ENCODE peak calls at places on chromosomes 11 and 22, in seven cellular contexts. One of them, this sample, is unnamed.
A peak's percentile ranks its signal among the peaks of the same experiment; 100 is the strongest.

GRCh38 chr11:6022954-6023353 is 7.6 kb downstream of the OR56A1 start:
- DNase-seq in colonic mucosa: no peak
- DNase-seq in esophagus squamous epithelium: no peak
- DNase-seq in heart left ventricle: no peak
- DNase-seq in mesenchymal stem cell: peak; percentile 41
- DNase-seq in tibial nerve: no peak
- DNase-seq in thyroid gland: no peak
- DNase-seq in this sample: no peak

GRCh38 chr11:35721576-35722341 is 59.2 kb downstream of the TRIM44 start:
- DNase-seq in colonic mucosa: no peak
- DNase-seq in esophagus squamous epithelium: no peak
- DNase-seq in heart left ventricle: no peak
- DNase-seq in mesenchymal stem cell: no peak
- DNase-seq in tibial nerve: no peak
- DNase-seq in thyroid gland: no peak
- DNase-seq in this sample: no peak

GRCh38 chr11:127182586-127183203 is 182.1 kb upstream of the KIRREL3 start:
- DNase-seq in colonic mucosa: no peak
- DNase-seq in esophagus squamous epithelium: no peak
- DNase-seq in heart left ventricle: no peak
- DNase-seq in mesenchymal stem cell: no peak
- DNase-seq in tibial nerve: no peak
- DNase-seq in thyroid gland: no peak
- DNase-seq in this sample: peak; percentile 30

GRCh38 chr22:49010086-49010863 is 817.4 kb downstream of the BRD1 start:
- DNase-seq in colonic mucosa: peak; percentile 6
- DNase-seq in esophagus squamous epithelium: no peak
- DNase-seq in heart left ventricle: no peak
- DNase-seq in mesenchymal stem cell: no peak
- DNase-seq in tibial nerve: no peak
- DNase-seq in thyroid gland: no peak
- DNase-seq in this sample: no peak

GRCh38 chr11:72773291-72773690 is 20.6 kb downstream of the STARD10 start:
- DNase-seq in colonic mucosa: no peak
- DNase-seq in esophagus squamous epithelium: no peak
- DNase-seq in heart left ventricle: peak; percentile 57
- DNase-seq in mesenchymal stem cell: peak; percentile 92
- DNase-seq in tibial nerve: no peak
- DNase-seq in thyroid gland: no peak
- DNase-seq in this sample: peak; percentile 89

GRCh38 chr11:14424096-14424495 is 65.1 kb upstream of the RRAS2 start:
- DNase-seq in colonic mucosa: no peak
- DNase-seq in esophagus squamous epithelium: no peak
- DNase-seq in heart left ventricle: no peak
- DNase-seq in mesenchymal stem cell: peak; percentile 80
- DNase-seq in tibial nerve: no peak
- DNase-seq in thyroid gland: no peak
- DNase-seq in this sample: no peak

GRCh38 chr22:38327805-38328204 is 10.6 kb upstream of the CSNK1E start:
- DNase-seq in colonic mucosa: no peak
- DNase-seq in esophagus squamous epithelium: no peak
- DNase-seq in heart left ventricle: no peak
- DNase-seq in mesenchymal stem cell: peak; percentile 61
- DNase-seq in tibial nerve: no peak
- DNase-seq in thyroid gland: no peak
- DNase-seq in this sample: no peak

GRCh38 chr11:84947970-84948600 is 679.1 kb downstream of the DLG2 start:
- DNase-seq in colonic mucosa: no peak
- DNase-seq in esophagus squamous epithelium: no peak
- DNase-seq in heart left ventricle: no peak
- DNase-seq in mesenchymal stem cell: no peak
- DNase-seq in tibial nerve: no peak
- DNase-seq in thyroid gland: peak; percentile 3
- DNase-seq in this sample: no peak

GRCh38 chr11:76030973-76031590 is 175.2 kb downstream of the WNT11 start:
- DNase-seq in colonic mucosa: no peak
- DNase-seq in esophagus squamous epithelium: no peak
- DNase-seq in heart left ventricle: no peak
- DNase-seq in mesenchymal stem cell: no peak
- DNase-seq in tibial nerve: no peak
- DNase-seq in thyroid gland: no peak
- DNase-seq in this sample: peak; percentile 26

GRCh38 chr11:103532133-103532788 is 423.0 kb downstream of the DYNC2H1 start:
- DNase-seq in colonic mucosa: no peak
- DNase-seq in esophagus squamous epithelium: no peak
- DNase-seq in heart left ventricle: no peak
- DNase-seq in mesenchymal stem cell: peak; percentile 54
- DNase-seq in tibial nerve: no peak
- DNase-seq in thyroid gland: no peak
- DNase-seq in this sample: no peak

GRCh38 chr11:107413352-107413751 is 44.3 kb downstream of the CWF19L2 start:
- DNase-seq in colonic mucosa: no peak
- DNase-seq in esophagus squamous epithelium: no peak
- DNase-seq in heart left ventricle: no peak
- DNase-seq in mesenchymal stem cell: no peak
- DNase-seq in tibial nerve: no peak
- DNase-seq in thyroid gland: no peak
- DNase-seq in this sample: no peak

GRCh38 chr11:16942917-16943316 is 71.3 kb downstream of the PLEKHA7 start:
- DNase-seq in colonic mucosa: no peak
- DNase-seq in esophagus squamous epithelium: no peak
- DNase-seq in heart left ventricle: no peak
- DNase-seq in mesenchymal stem cell: no peak
- DNase-seq in tibial nerve: no peak
- DNase-seq in thyroid gland: no peak
- DNase-seq in this sample: no peak

GRCh38 chr22:27331526-27332281 is 469.9 kb downstream of the MN1 start:
- DNase-seq in colonic mucosa: no peak
- DNase-seq in esophagus squamous epithelium: no peak
- DNase-seq in heart left ventricle: peak; percentile 25
- DNase-seq in mesenchymal stem cell: peak; percentile 84
- DNase-seq in tibial nerve: no peak
- DNase-seq in thyroid gland: peak; percentile 53
- DNase-seq in this sample: peak; percentile 17

GRCh38 chr11:107704432-107704831 is 7.4 kb downstream of the SLN start:
- DNase-seq in colonic mucosa: no peak
- DNase-seq in esophagus squamous epithelium: no peak
- DNase-seq in heart left ventricle: no peak
- DNase-seq in mesenchymal stem cell: peak; percentile 71
- DNase-seq in tibial nerve: no peak
- DNase-seq in thyroid gland: no peak
- DNase-seq in this sample: no peak

GRCh38 chr22:28094831-28095230 is 175.8 kb upstream of the PITPNB start:
- DNase-seq in colonic mucosa: no peak
- DNase-seq in esophagus squamous epithelium: no peak
- DNase-seq in heart left ventricle: no peak
- DNase-seq in mesenchymal stem cell: no peak
- DNase-seq in tibial nerve: no peak
- DNase-seq in thyroid gland: no peak
- DNase-seq in this sample: peak; percentile 83

GRCh38 chr22:44109417-44109816 is 71.3 kb upstream of the PARVG start:
- DNase-seq in colonic mucosa: no peak
- DNase-seq in esophagus squamous epithelium: no peak
- DNase-seq in heart left ventricle: no peak
- DNase-seq in mesenchymal stem cell: no peak
- DNase-seq in tibial nerve: no peak
- DNase-seq in thyroid gland: no peak
- DNase-seq in this sample: no peak

GRCh38 chr11:62443390-62444201 is 24.8 kb downstream of the SCGB1A1 start:
- DNase-seq in colonic mucosa: no peak
- DNase-seq in esophagus squamous epithelium: no peak
- DNase-seq in heart left ventricle: peak; percentile 36
- DNase-seq in mesenchymal stem cell: no peak
- DNase-seq in tibial nerve: peak; percentile 35
- DNase-seq in thyroid gland: peak; percentile 44
- DNase-seq in this sample: no peak

GRCh38 chr22:39463931-39464390 is 7.1 kb downstream of the MGAT3 start:
- DNase-seq in colonic mucosa: no peak
- DNase-seq in esophagus squamous epithelium: no peak
- DNase-seq in heart left ventricle: peak; percentile 46
- DNase-seq in mesenchymal stem cell: no peak
- DNase-seq in tibial nerve: no peak
- DNase-seq in thyroid gland: peak; percentile 97
- DNase-seq in this sample: no peak

GRCh38 chr11:6437993-6438392 is 2.8 kb downstream of the HPX start:
- DNase-seq in colonic mucosa: no peak
- DNase-seq in esophagus squamous epithelium: no peak
- DNase-seq in heart left ventricle: no peak
- DNase-seq in mesenchymal stem cell: no peak
- DNase-seq in tibial nerve: no peak
- DNase-seq in thyroid gland: no peak
- DNase-seq in this sample: no peak

GRCh38 chr11:95659088-95659487 is 130.5 kb downstream of the FAM76B start:
- DNase-seq in colonic mucosa: no peak
- DNase-seq in esophagus squamous epithelium: no peak
- DNase-seq in heart left ventricle: no peak
- DNase-seq in mesenchymal stem cell: peak; percentile 69
- DNase-seq in tibial nerve: no peak
- DNase-seq in thyroid gland: no peak
- DNase-seq in this sample: no peak

GRCh38 chr11:128291835-128292234 is 295.5 kb downstream of the ETS1 start:
- DNase-seq in colonic mucosa: peak; percentile 61
- DNase-seq in esophagus squamous epithelium: no peak
- DNase-seq in heart left ventricle: no peak
- DNase-seq in mesenchymal stem cell: no peak
- DNase-seq in tibial nerve: no peak
- DNase-seq in thyroid gland: no peak
- DNase-seq in this sample: no peak

GRCh38 chr22:29348956-29349355 is 33.5 kb upstream of the RASL10A start:
- DNase-seq in colonic mucosa: no peak
- DNase-seq in esophagus squamous epithelium: no peak
- DNase-seq in heart left ventricle: no peak
- DNase-seq in mesenchymal stem cell: no peak
- DNase-seq in tibial nerve: no peak
- DNase-seq in thyroid gland: no peak
- DNase-seq in this sample: peak; percentile 17

GRCh38 chr22:36536717-36537116 is 7.8 kb upstream of the EIF3D start:
- DNase-seq in colonic mucosa: no peak
- DNase-seq in esophagus squamous epithelium: no peak
- DNase-seq in heart left ventricle: no peak
- DNase-seq in mesenchymal stem cell: no peak
- DNase-seq in tibial nerve: no peak
- DNase-seq in thyroid gland: peak; percentile 49
- DNase-seq in this sample: peak; percentile 83

GRCh38 chr22:17633998-17634323 is 4.6 kb upstream of the BCL2L13 start:
- DNase-seq in colonic mucosa: no peak
- DNase-seq in esophagus squamous epithelium: no peak
- DNase-seq in heart left ventricle: no peak
- DNase-seq in mesenchymal stem cell: no peak
- DNase-seq in tibial nerve: no peak
- DNase-seq in thyroid gland: no peak
- DNase-seq in this sample: no peak
- H3K4me1 ChIP-seq in colonic mucosa: no peaks in the 10 kb centered on the region
- H3K4me1 ChIP-seq in esophagus squamous epithelium: peaks cover 6% of the 10 kb centered on the region
- H3K4me1 ChIP-seq in heart left ventricle: no peaks in the 10 kb centered on the region
- H3K4me1 ChIP-seq in mesenchymal stem cell: peaks cover 4% of the 10 kb centered on the region
- H3K4me1 ChIP-seq in tibial nerve: no peaks in the 10 kb centered on the region
- H3K4me1 ChIP-seq in thyroid gland: peaks cover 10% of the 10 kb centered on the region
- H3K4me1 ChIP-seq in this sample: peaks cover 11% of the 10 kb centered on the region

DNA sequence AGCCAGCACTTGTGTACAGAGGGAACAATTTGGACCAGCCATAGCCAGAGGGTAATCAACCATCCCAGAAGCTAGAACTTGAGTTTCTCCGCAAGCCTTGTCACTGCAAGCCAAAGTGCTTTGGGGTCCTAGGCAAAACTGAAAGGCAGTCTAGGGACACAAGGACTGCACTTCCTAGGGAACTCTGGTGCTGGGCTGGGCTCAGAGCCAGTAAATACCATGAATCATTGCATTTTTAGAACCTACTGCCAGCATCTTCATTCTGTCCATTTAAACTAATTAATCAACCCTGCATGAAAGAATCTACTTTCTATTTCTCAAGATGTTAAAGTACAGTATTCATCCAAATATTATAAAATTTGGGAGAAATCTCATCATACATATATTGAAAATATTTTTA is 20.0 kb downstream of the PATE3 start:
- DNase-seq in colonic mucosa: no peak
- DNase-seq in esophagus squamous epithelium: no peak
- DNase-seq in heart left ventricle: no peak
- DNase-seq in mesenchymal stem cell: no peak
- DNase-seq in tibial nerve: no peak
- DNase-seq in thyroid gland: no peak
- DNase-seq in this sample: no peak
- H3K9me3 ChIP-seq in colonic mucosa: no peaks in the 10 kb centered on the region
- H3K9me3 ChIP-seq in esophagus squamous epithelium: no peaks in the 10 kb centered on the region
- H3K9me3 ChIP-seq in heart left ventricle: peaks cover under 1% of the 10 kb centered on the region
- H3K9me3 ChIP-seq in mesenchymal stem cell: peaks cover 32% of the 10 kb centered on the region
- H3K9me3 ChIP-seq in tibial nerve: peaks cover 4% of the 10 kb centered on the region
- H3K9me3 ChIP-seq in thyroid gland: no peaks in the 10 kb centered on the region
- H3K9me3 ChIP-seq in this sample: no peaks in the 10 kb centered on the region

GRCh38 chr11:8099291-8099899 is 18.4 kb downstream of the TUB start:
- DNase-seq in colonic mucosa: peak; percentile 84
- DNase-seq in esophagus squamous epithelium: no peak
- DNase-seq in heart left ventricle: peak; percentile 73
- DNase-seq in mesenchymal stem cell: peak; percentile 81
- DNase-seq in tibial nerve: peak; percentile 78
- DNase-seq in thyroid gland: peak; percentile 86
- DNase-seq in this sample: peak; percentile 84

GRCh38 chr11:8097926-8098325 is 16.9 kb downstream of the TUB start:
- DNase-seq in colonic mucosa: peak; percentile 15
- DNase-seq in esophagus squamous epithelium: no peak
- DNase-seq in heart left ventricle: no peak
- DNase-seq in mesenchymal stem cell: no peak
- DNase-seq in tibial nerve: no peak
- DNase-seq in thyroid gland: no peak
- DNase-seq in this sample: no peak

GRCh38 chr11:8100151-8100550 is 19.1 kb downstream of the TUB start:
- DNase-seq in colonic mucosa: no peak
- DNase-seq in esophagus squamous epithelium: no peak
- DNase-seq in heart left ventricle: no peak
- DNase-seq in mesenchymal stem cell: no peak
- DNase-seq in tibial nerve: no peak
- DNase-seq in thyroid gland: no peak
- DNase-seq in this sample: no peak

GRCh38 chr11:8098361-8098760 is 17.4 kb downstream of the TUB start:
- DNase-seq in colonic mucosa: no peak
- DNase-seq in esophagus squamous epithelium: no peak
- DNase-seq in heart left ventricle: no peak
- DNase-seq in mesenchymal stem cell: no peak
- DNase-seq in tibial nerve: no peak
- DNase-seq in thyroid gland: no peak
- DNase-seq in this sample: no peak

DNA sequence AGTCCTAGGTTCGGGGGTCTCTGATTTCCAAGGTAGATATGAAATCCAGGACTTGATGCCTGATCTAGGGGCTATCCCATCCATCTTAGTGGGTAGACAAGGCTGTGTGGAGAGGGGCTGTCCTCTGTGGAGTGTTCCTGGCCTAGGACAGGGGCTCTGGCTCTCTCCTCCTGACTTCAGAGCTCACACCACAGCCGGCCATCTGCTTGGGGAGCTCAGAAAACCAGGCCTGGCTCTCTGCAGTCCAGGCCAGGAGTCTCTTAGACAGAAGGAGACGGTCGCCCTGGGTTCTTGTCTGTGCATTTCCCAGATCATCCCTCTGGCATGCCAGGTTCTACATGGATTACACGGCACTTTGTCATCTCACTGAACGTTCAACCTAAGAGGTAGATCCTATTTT is 17.9 kb downstream of the TUB start:
- DNase-seq in colonic mucosa: peak; percentile 10
- DNase-seq in esophagus squamous epithelium: no peak
- DNase-seq in heart left ventricle: no peak
- DNase-seq in mesenchymal stem cell: no peak
- DNase-seq in tibial nerve: no peak
- DNase-seq in thyroid gland: no peak
- DNase-seq in this sample: no peak
- H3K36me3 ChIP-seq in colonic mucosa: no peaks in the 10 kb centered on the region
- H3K36me3 ChIP-seq in esophagus squamous epithelium: peaks cover 50% of the 10 kb centered on the region
- H3K36me3 ChIP-seq in heart left ventricle: no peaks in the 10 kb centered on the region
- H3K36me3 ChIP-seq in mesenchymal stem cell: no peaks in the 10 kb centered on the region
- H3K36me3 ChIP-seq in tibial nerve: no peaks in the 10 kb centered on the region
- H3K36me3 ChIP-seq in thyroid gland: peaks cover 21% of the 10 kb centered on the region
- H3K36me3 ChIP-seq in this sample: no peaks in the 10 kb centered on the region

GRCh38 chr22:46112405-46112804 is 37.9 kb upstream of the PPARA start:
- DNase-seq in colonic mucosa: no peak
- DNase-seq in esophagus squamous epithelium: no peak
- DNase-seq in heart left ventricle: no peak
- DNase-seq in mesenchymal stem cell: no peak
- DNase-seq in tibial nerve: no peak
- DNase-seq in thyroid gland: no peak
- DNase-seq in this sample: no peak
- H3K4me1 ChIP-seq in colonic mucosa: no peaks in the 10 kb centered on the region
- H3K4me1 ChIP-seq in esophagus squamous epithelium: peaks cover 81% of the 10 kb centered on the region
- H3K4me1 ChIP-seq in heart left ventricle: peaks cover 53% of the 10 kb centered on the region
- H3K4me1 ChIP-seq in mesenchymal stem cell: peaks cover 92% of the 10 kb centered on the region
- H3K4me1 ChIP-seq in tibial nerve: no peaks in the 10 kb centered on the region
- H3K4me1 ChIP-seq in thyroid gland: peaks cover 25% of the 10 kb centered on the region
- H3K4me1 ChIP-seq in this sample: peaks cover 10% of the 10 kb centered on the region